ENCODE peak calls at places on chromosomes 6 and 20, in five cellular contexts. P is GM12891, S is HepG2, C is H1, A is K562. K is an unnamed sample.

GRCh38 chr6:34057790-34058189 is 88.1 kb downstream of the GRM4 start:
- DNase-seq in A (no peak), S (no peak), P (no peak), C (no peak), K (no peak)

GRCh38 chr6:7758456-7758855 is 32.6 kb downstream of the BMP6 start:
- DNase-seq in S (no peak), C (no peak), P (no peak), A (no peak), K (no peak)

GRCh38 chr6:116364361-116364760 is 6.4 kb upstream of the DSE start:
- DNase-seq in S (no peak), A (no peak), P (no peak), C (no peak), K (no peak)

GRCh38 chr6:39102024-39102820 is 12.8 kb downstream of the SAYSD1 start:
- DNase-seq in C (peak; percentile 86), S (peak; percentile 43), A (peak; percentile 89), P (no peak), K (peak; percentile 41)

GRCh38 chr6:153096031-153096430 is 35.1 kb downstream of the RGS17 start:
- DNase-seq in P (no peak), A (no peak), S (no peak), C (no peak), K (no peak)

GRCh38 chr6:23388239-23388803 is 737.7 kb upstream of the NRSN1 start:
- DNase-seq in A (no peak), S (no peak), P (no peak), C (no peak), K (no peak)

GRCh38 chr20:44068780-44069191 is 118.2 kb downstream of the JPH2 start:
- DNase-seq in S (no peak), P (no peak), C (no peak), A (no peak), K (no peak)

GRCh38 chr6:156954191-156954590 is 177.0 kb downstream of the ARID1B start:
- DNase-seq in C (no peak), A (no peak), P (no peak), S (no peak), K (no peak)

GRCh38 chr20:14304466-14304865 is 32.9 kb downstream of the FLRT3 start:
- DNase-seq in A (no peak), C (no peak), P (no peak), S (no peak), K (no peak)

GRCh38 chr20:32966881-32967781 is 37.1 kb downstream of the SUN5 start:
- DNase-seq in A (no peak), P (no peak), C (peak; percentile 41), S (no peak), K (no peak)

GRCh38 chr20:41150664-41151063 is 13.3 kb downstream of the PLCG1 start:
- DNase-seq in A (peak; percentile 64), S (no peak), C (no peak), P (no peak), K (no peak)
- TF ChIP-seq POLR2AphosphoS5 in A (no peak), S (no peak), C (no peak), P (no peak), K (no peak)

GRCh38 chr6:56430629-56431600 is 183.5 kb upstream of the COL21A1 start:
- DNase-seq in A (no peak), C (no peak), S (no peak), P (no peak), K (no peak)
- TF ChIP-seq POLR2A in A (no peak), C (no peak), S (no peak), P (no peak), K (no peak)

GRCh38 chr20:2986466-2986865 is 57.0 kb upstream of the GNRH2 start:
- DNase-seq in C (no peak), P (no peak), S (no peak), A (no peak), K (no peak)

GRCh38 chr20:2984956-2985661 is 58.3 kb upstream of the GNRH2 start:
- DNase-seq in S (no peak), P (no peak), C (peak; percentile 30), A (peak; percentile 13), K (no peak)

GRCh38 chr20:2981646-2982045 is 61.8 kb upstream of the GNRH2 start:
- DNase-seq in S (no peak), A (no peak), P (no peak), C (peak; percentile 19), K (no peak)

GRCh38 chr20:2983508-2983907 is 59.9 kb upstream of the GNRH2 start:
- DNase-seq in S (no peak), P (no peak), A (no peak), C (no peak), K (no peak)

DNA sequence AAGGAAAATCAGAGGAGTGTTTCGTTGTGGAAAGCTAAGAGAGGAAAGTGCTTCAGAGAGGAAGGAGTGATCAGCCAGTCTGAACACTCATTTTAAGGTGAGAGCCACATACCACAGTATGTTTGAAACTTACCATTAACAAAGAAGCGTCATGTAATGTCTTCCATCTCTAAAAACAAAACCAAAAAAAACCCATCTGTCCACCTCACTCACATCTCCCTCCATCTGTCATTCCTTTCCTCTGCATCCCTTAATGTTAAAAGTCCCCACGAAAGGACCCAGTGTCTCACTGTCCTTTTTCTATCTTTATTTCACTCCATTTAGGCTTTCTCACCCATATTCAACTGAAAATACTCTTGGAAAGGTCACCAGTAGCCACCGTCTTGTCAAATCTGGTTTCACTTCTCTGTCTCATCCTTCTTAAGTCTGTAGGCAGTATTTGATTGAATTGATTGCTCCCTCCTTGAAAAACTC is 59.4 kb upstream of the GNRH2 start:
- DNase-seq in S (no peak), P (peak; percentile 22), C (peak; percentile 3), A (no peak), K (no peak)
- TF ChIP-seq TAF1 in S (no peak), P (peak; percentile 28), C (no peak), A (no peak), K (no peak)

GRCh38 chr6:125116170-125116569 is 37.4 kb upstream of the TPD52L1 start:
- DNase-seq in S (no peak), A (no peak), C (no peak), P (no peak), K (no peak)
- TF ChIP-seq POLR2AphosphoS5 in S (no peak), A (no peak), C (no peak), P (no peak), K (no peak)

DNA sequence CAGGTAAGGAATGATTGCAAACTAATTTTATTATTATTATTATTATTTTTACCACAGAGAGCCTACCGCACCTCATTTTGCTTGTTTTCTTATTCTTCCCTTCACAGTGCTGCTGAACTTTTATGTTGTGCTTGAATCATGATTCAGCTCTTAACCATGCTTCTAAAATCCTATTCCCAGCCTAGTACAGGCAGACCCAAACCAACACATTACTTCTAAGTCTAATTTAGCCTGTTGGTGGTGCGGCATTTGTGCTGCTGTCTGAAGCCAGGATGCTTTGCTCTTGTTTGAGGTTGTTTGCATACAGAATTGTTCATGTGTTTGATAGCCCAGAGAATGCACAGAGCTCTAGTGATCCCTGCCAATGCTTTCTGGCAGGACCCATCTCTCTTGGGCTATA is 213.5 kb upstream of the KCNG1 start:
- DNase-seq in C (no peak), A (no peak), S (no peak), P (no peak), K (no peak)
- TF ChIP-seq POLR2A in C (no peak), A (no peak), S (no peak), P (no peak), K (no peak)

DNA sequence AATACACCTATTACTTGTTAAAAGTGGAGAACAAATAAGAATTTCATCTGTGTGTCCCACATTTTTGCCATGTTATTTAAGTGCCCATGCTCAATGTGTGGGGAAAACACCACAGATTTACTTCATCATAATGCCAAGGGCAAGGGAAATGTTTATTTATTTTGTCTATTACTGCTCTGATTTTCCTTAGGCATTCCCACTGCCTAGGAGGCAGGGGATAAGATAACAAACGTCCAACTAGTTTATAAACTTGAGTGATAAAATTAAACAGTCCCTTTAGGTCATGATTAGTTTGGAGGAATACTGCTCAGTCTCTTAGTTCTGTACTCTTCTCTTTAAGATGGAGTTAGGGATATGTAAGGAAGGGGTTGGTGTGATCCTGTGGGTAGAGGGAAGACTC is 598.4 kb upstream of the MARCKS start:
- DNase-seq in S (no peak), P (no peak), C (no peak), A (no peak), K (no peak)
- TF ChIP-seq TAF1 in S (no peak), P (no peak), C (no peak), A (no peak), K (no peak)

K was measured in GM12892.